ENCODE peak calls at places on chromosomes 6 and 20, in six cellular contexts. G is retinal pigment epithelial cell; T is CD8-positive, alpha-beta T cell; W is left lung; E is germinal center; D is T-cell. C is an unnamed sample.

GRCh38 chr6:111759836-111760785 is 113.1 kb downstream of the FYN start:
- DNase-seq in G (no peak), T (no peak), W (no peak), E (no peak), D (peak; percentile 68), C (peak; percentile 78)

GRCh38 chr20:62830821-62831220 is 14.0 kb downstream of the COL9A3 start:
- DNase-seq in E (no peak), G (no peak), D (no peak), W (peak; percentile 51), T (no peak), C (no peak)

GRCh38 chr20:25310921-25311728 is 63.2 kb downstream of the PYGB start:
- DNase-seq in D (no peak), W (no peak), G (no peak), E (no peak), T (no peak), C (no peak)

GRCh38 chr6:105726902-105727655 is 324.2 kb upstream of the PREP start:
- DNase-seq in D (no peak), G (no peak), W (no peak), E (no peak), T (no peak), C (no peak)

GRCh38 chr6:19988555-19988954 is 151.4 kb downstream of the ID4 start:
- DNase-seq in W (no peak), E (no peak), G (no peak), T (no peak), D (no peak), C (peak; percentile 4)

GRCh38 chr20:35312348-35312747 is 20.1 kb upstream of the FAM83C start:
- DNase-seq in D (no peak), T (no peak), E (no peak), G (peak; percentile 58), W (no peak), C (peak; percentile 73)

GRCh38 chr6:15207923-15208322 is 37.9 kb upstream of the JARID2 start:
- DNase-seq in T (no peak), W (no peak), D (no peak), G (no peak), E (no peak), C (no peak)

GRCh38 chr6:132405143-132405915 is 4.1 kb upstream of the MOXD1 start:
- DNase-seq in T (no peak), W (no peak), D (no peak), G (no peak), E (no peak), C (no peak)

GRCh38 chr6:303948-304558 is 11.8 kb downstream of the DUSP22 start:
- DNase-seq in G (no peak), T (no peak), E (no peak), W (peak; percentile 83), D (no peak), C (no peak)

GRCh38 chr6:53492860-53493634 is 51.9 kb downstream of the GCLC start:
- DNase-seq in E (peak; percentile 25), W (no peak), T (no peak), D (no peak), G (no peak), C (peak; percentile 71)

GRCh38 chr20:43959079-43959919 is 44.6 kb downstream of the TOX2 start:
- DNase-seq in E (no peak), W (no peak), D (peak; percentile 56), G (no peak), T (no peak), C (peak; percentile 46)

GRCh38 chr6:55445648-55446204 is 118.5 kb downstream of the GFRAL start:
- DNase-seq in G (no peak), E (no peak), W (no peak), D (no peak), T (no peak), C (peak; percentile 57)

GRCh38 chr6:128655978-128656498 is 135.6 kb upstream of the PTPRK start:
- DNase-seq in T (no peak), W (no peak), E (no peak), D (no peak), G (peak; percentile 58), C (peak; percentile 84)

GRCh38 chr6:11810039-11810541 is 31.5 kb upstream of the ADTRP start:
- DNase-seq in G (peak; percentile 97), E (no peak), W (no peak), D (no peak), T (no peak), C (peak; percentile 9)

GRCh38 chr6:91476000-91476399 is 889.1 kb upstream of the MAP3K7 start:
- DNase-seq in D (no peak), G (peak; percentile 46), E (no peak), T (no peak), W (no peak), C (peak; percentile 50)

GRCh38 chr6:111462770-111463391 is 20.1 kb downstream of the REV3L start:
- DNase-seq in D (no peak), T (no peak), W (no peak), G (no peak), E (no peak), C (peak; percentile 72)

GRCh38 chr20:38195521-38195920 is 30.5 kb upstream of the TGM2 start:
- DNase-seq in W (no peak), T (no peak), G (no peak), D (no peak), E (no peak), C (no peak)

GRCh38 chr6:114084327-114084890 is 113.5 kb upstream of the HDAC2 start:
- DNase-seq in E (no peak), T (no peak), W (no peak), D (no peak), G (no peak), C (no peak)